ENCODE peak calls at places on chromosomes 16 and 17, in nine cellular contexts. W, S, B, I, N, X, K, U and Y are unnamed samples.

GRCh38 chr17:62693616-62694415 is 66.3 kb downstream of the MRC2 start:
- DNase-seq in I (no peak), U (no peak), K (no peak), S (no peak), N (peak; percentile 58), B (peak; percentile 19), X (no peak), W (no peak), Y (no peak)

GRCh38 chr16:22296225-22297113 is 740 bp upstream of the POLR3E start:
- DNase-seq in K (no peak), U (no peak), I (no peak), S (no peak), X (peak; percentile 24), N (peak; percentile 24), W (no peak), B (peak; percentile 12), Y (no peak)

GRCh38 chr16:88045820-88046303 is 94.6 kb downstream of the BANP start:
- DNase-seq in N (no peak), X (no peak), S (no peak), B (no peak), U (no peak), I (no peak), K (no peak), W (no peak), Y (no peak)

GRCh38 chr16:351804-352520 is 561 bp downstream of the AXIN1 start:
- DNase-seq in K (no peak), N (peak; percentile 23), S (peak; percentile 60), X (no peak), I (no peak), U (peak; percentile 61), W (peak; percentile 11), B (no peak), Y (no peak)

GRCh38 chr17:3750926-3751325 is 27.2 kb downstream of the HASPIN start:
- DNase-seq in U (no peak), N (no peak), W (no peak), B (no peak), I (no peak), S (no peak), K (no peak), X (no peak), Y (no peak)

GRCh38 chr16:17271687-17272086 is 199.1 kb downstream of the XYLT1 start:
- DNase-seq in I (no peak), N (no peak), B (no peak), X (peak; percentile 24), W (peak; percentile 5), S (peak; percentile 46), U (peak; percentile 63), K (peak; percentile 8), Y (no peak)

GRCh38 chr16:35750157-35750689 is 2290.8 kb downstream of the TP53TG3F start:
- DNase-seq in W (no peak), N (no peak), K (no peak), S (no peak), B (no peak), X (no peak), U (no peak), I (no peak), Y (no peak)

GRCh38 chr16:74034862-74035261 is 261.8 kb upstream of the PSMD7 start:
- DNase-seq in N (peak; percentile 26), K (peak; percentile 34), X (peak; percentile 9), W (peak; percentile 36), B (no peak), S (peak; percentile 50), U (peak; percentile 25), I (no peak), Y (no peak)

GRCh38 chr17:42675348-42675983 is 1.3 kb downstream of the PLEKHH3 start:
- DNase-seq in U (no peak), S (peak; percentile 41), X (no peak), N (no peak), B (no peak), W (no peak), K (no peak), I (peak; percentile 62), Y (no peak)

GRCh38 chr17:78082988-78083387 is 45.6 kb downstream of the TMC6 start:
- DNase-seq in B (no peak), X (no peak), K (no peak), W (no peak), N (peak; percentile 55), I (no peak), U (no peak), S (no peak), Y (no peak)

GRCh38 chr17:62966426-62967110 is 533 bp downstream of the TANC2 start:
- DNase-seq in S (peak; percentile 28), X (no peak), I (peak; percentile 45), B (peak; percentile 38), K (peak; percentile 22), N (peak; percentile 55), U (peak; percentile 63), W (no peak), Y (no peak)

GRCh38 chr17:8681175-8681949 is 50.8 kb upstream of the MYH10 start:
- DNase-seq in B (no peak), I (peak; percentile 31), U (no peak), K (peak; percentile 86), S (peak; percentile 35), W (peak; percentile 87), X (peak; percentile 76), N (no peak), Y (no peak)

GRCh38 chr17:72539981-72540897 is 419.4 kb downstream of the SOX9 start:
- DNase-seq in X (peak; percentile 72), B (peak; percentile 88), I (peak; percentile 61), K (peak; percentile 85), U (peak; percentile 81), S (peak; percentile 89), W (peak; percentile 83), N (peak; percentile 61), Y (no peak)
- H3K4me3 ChIP-seq in X (peak overlapping the region; percentile 12), B (peak overlapping the region; percentile 46), I (no peak overlapping the region), K (peak overlapping the region; percentile 2), U (no peak overlapping the region), S (no peak overlapping the region), W (no peak overlapping the region), N (peak overlapping the region; percentile 7), Y (no peak overlapping the region)

GRCh38 chr17:74180336-74180735 is 23.1 kb upstream of the RPL38 start:
- DNase-seq in S (no peak), I (no peak), U (no peak), W (no peak), X (no peak), N (no peak), K (no peak), B (no peak), Y (no peak)

GRCh38 chr17:74179576-74179975 is 23.9 kb upstream of the RPL38 start:
- DNase-seq in I (no peak), X (no peak), W (no peak), K (no peak), S (no peak), N (no peak), B (no peak), U (no peak), Y (no peak)

GRCh38 chr17:74176546-74177001 is 26.9 kb upstream of the RPL38 start:
- DNase-seq in X (peak; percentile 57), U (peak; percentile 64), W (peak; percentile 70), B (peak; percentile 60), I (peak; percentile 51), K (peak; percentile 75), S (peak; percentile 85), N (peak; percentile 60), Y (no peak)

GRCh38 chr17:74181341-74181740 is 22.1 kb upstream of the RPL38 start:
- DNase-seq in B (no peak), S (no peak), X (no peak), W (no peak), U (no peak), I (no peak), K (no peak), N (no peak), Y (no peak)

DNA sequence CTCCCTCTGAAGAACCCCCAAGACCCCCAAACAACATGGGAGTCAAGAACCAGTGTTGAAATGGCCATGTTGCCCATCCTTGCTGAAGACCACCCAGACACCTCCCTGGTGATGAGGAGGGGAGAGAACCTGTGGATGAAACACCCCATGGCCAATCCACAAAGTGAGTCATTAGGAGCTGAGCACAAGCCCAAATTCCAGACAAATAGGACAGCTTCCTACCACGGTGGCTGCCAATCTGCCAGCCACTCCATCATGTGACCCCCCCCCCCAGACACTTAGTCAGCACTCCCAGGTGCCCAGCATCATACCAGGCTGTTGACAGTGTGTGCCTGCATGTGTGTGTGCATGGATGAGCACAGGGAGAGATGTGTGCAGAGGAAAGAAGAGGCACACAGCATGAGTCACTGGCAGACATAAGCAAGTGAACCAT is 26.4 kb upstream of the RPL38 start:
- DNase-seq in U (no peak), B (no peak), X (no peak), K (no peak), W (no peak), S (no peak), I (no peak), N (peak; percentile 70), Y (no peak)
- TF ChIP-seq CTCF in U (no peak), B (peak; percentile 3), X (no peak), K (no peak), W (no peak), S (no peak), I (no peak), N (no peak), Y (no peak)

GRCh38 chr16:60077791-60078280 is 1343.7 kb upstream of the GOT2 start:
- DNase-seq in N (peak; percentile 13), K (no peak), B (no peak), U (no peak), X (no peak), W (no peak), S (no peak), I (no peak), Y (no peak)

GRCh38 chr16:60074378-60074777 is 1340.3 kb upstream of the GOT2 start:
- DNase-seq in I (no peak), N (no peak), W (no peak), U (no peak), B (no peak), K (no peak), S (no peak), X (no peak), Y (no peak)

DNA sequence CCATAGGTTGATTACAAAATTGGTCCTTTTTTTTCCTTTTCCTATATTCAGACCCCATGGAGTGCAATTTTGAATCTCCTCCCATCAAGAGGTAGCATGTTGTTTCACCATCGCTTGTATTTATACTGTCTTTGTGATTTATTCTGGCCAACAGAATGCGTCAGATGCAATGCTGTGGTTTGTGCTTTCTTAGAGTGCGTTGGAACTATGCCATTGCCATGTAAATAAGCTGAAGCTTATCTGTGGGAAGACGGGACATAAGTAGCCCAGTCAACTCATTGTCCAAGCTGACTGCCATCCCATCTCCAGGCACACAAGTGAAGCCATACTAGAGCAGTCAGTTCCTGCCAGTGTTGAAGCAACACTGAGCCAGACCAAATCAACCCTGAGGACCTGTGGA is 1339.3 kb upstream of the GOT2 start:
- DNase-seq in W (no peak), K (no peak), S (no peak), N (no peak), B (no peak), U (no peak), I (no peak), X (peak; percentile 13), Y (no peak)
- H3K4me3 ChIP-seq in W (no peak overlapping the region), K (no peak overlapping the region), S (no peak overlapping the region), N (no peak overlapping the region), B (no peak overlapping the region), U (no peak overlapping the region), I (no peak overlapping the region), X (no peak overlapping the region), Y (no peak overlapping the region)

DNA sequence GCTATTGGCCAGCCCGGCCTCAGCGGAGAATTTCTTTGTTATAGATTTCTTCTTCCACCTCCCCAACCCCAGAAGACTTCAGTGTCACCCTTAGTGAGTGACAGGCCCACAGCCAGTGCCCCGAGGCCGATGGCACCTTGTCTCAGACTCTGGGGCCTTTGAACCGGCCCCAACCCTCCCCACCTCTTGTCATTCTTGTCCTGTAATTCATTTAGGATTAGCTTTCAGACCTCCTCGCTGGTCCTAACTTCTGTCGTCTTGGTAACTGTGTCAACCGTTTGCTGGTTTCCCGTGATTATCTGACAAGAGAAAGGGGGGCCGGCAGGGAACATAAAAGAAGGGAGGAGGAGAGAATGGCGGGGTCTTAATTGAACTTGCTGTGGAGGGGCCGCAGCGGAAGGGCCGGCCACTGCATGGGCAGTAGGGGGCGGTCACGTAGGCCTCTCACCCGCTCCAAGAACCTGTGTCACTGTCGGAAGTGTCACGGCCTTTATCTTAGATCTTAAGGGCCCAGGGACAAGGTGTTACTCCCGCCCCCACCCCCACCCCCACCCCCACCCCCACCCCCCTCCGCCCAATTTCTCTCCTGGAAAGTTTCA is 46.5 kb upstream of the GSE1 start:
- DNase-seq in W (no peak), I (no peak), K (no peak), U (peak; percentile 60), N (no peak), B (no peak), S (no peak), X (no peak), Y (no peak)
- TF ChIP-seq CTCF in W (no peak), I (no peak), K (no peak), U (peak; percentile 29), N (no peak), B (no peak), S (peak; percentile 28), X (peak; percentile 23), Y (no peak)